ENCODE peak calls at places on chromosomes 5 and 9, in five cellular contexts. A is PC-9, T is SK-N-SH, U is MM.1S, D is neural progenitor cell. S is an unnamed sample.
A peak's percentile ranks its signal among the peaks of the same experiment; 100 is the strongest.

GRCh38 chr9:137459601-137460362 is 648 bp upstream of the NSMF start:
- DNase-seq in T (peak; percentile 36), D (no peak), U (no peak), A (no peak), S (no peak)

GRCh38 chr9:114006155-114006550 is 71.9 kb downstream of the AMBP start:
- DNase-seq in U (no peak), A (no peak), D (no peak), T (no peak), S (no peak)

GRCh38 chr5:165630211-165630866 is 2124.9 kb downstream of the MAT2B start:
- DNase-seq in A (no peak), U (peak; percentile 56), T (peak; percentile 69), D (peak; percentile 86), S (peak; percentile 91)

GRCh38 chr9:128412120-128412790 is 8.4 kb upstream of the CERCAM start:
- DNase-seq in D (peak; percentile 81), U (no peak), A (no peak), T (peak; percentile 87), S (peak; percentile 96)

GRCh38 chr5:73638344-73639095 is 12.5 kb downstream of the ARHGEF28 start:
- DNase-seq in D (no peak), U (no peak), T (no peak), A (peak; percentile 95), S (no peak)

GRCh38 chr5:149229298-149229937 is 42.2 kb upstream of the AFAP1L1 start:
- DNase-seq in A (no peak), T (no peak), U (no peak), D (no peak), S (no peak)

GRCh38 chr9:77756449-77756848 is 108.3 kb upstream of the GNA14 start:
- DNase-seq in A (no peak), T (no peak), D (no peak), U (no peak), S (no peak)

GRCh38 chr9:112823257-112823656 is 67.4 kb downstream of the SLC46A2 start:
- DNase-seq in U (no peak), T (no peak), D (no peak), A (no peak), S (no peak)

GRCh38 chr5:143322931-143323330 is 80.6 kb downstream of the NR3C1 start:
- DNase-seq in D (no peak), U (no peak), T (no peak), A (no peak), S (no peak)

GRCh38 chr5:78509884-78510769 is 138.4 kb downstream of the LHFPL2 start:
- DNase-seq in U (peak; percentile 68), D (peak; percentile 70), T (no peak), A (no peak), S (peak; percentile 84)

GRCh38 chr5:150175536-150175935 is 9.0 kb downstream of the CDX1 start:
- DNase-seq in D (peak; percentile 68), U (peak; percentile 13), A (no peak), T (peak; percentile 83), S (peak; percentile 83)

GRCh38 chr5:131525805-131526204 is 109.2 kb downstream of the RAPGEF6 start:
- DNase-seq in D (no peak), U (no peak), T (no peak), A (no peak), S (no peak)

DNA sequence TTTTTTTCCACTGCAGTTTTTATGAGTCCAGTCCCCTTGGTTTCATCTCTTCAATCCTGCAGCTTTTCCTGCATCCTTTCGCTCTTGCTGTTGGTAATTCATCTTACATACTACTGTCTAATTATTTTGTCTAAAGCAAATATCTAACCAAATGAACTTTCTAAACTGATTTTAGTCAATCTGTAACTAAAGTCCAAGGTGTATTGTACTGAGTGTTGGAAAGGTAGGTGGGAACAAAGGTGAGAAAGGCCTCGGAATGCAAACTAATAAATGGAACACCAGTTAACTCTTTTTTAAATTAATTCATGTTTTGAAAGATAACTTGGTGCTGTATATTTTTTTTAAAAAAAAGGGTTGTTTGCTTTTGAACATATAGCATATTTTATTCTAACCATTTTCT is 152.7 kb upstream of the CYLC2 start:
- DNase-seq in T (no peak), U (no peak), A (no peak), D (no peak), S (no peak)
- H3F3A ChIP-seq in T (no peaks in the 10 kb centered on the region), U (no peaks in the 10 kb centered on the region), A (no peaks in the 10 kb centered on the region), D (no peaks in the 10 kb centered on the region), S (no peaks in the 10 kb centered on the region)

DNA sequence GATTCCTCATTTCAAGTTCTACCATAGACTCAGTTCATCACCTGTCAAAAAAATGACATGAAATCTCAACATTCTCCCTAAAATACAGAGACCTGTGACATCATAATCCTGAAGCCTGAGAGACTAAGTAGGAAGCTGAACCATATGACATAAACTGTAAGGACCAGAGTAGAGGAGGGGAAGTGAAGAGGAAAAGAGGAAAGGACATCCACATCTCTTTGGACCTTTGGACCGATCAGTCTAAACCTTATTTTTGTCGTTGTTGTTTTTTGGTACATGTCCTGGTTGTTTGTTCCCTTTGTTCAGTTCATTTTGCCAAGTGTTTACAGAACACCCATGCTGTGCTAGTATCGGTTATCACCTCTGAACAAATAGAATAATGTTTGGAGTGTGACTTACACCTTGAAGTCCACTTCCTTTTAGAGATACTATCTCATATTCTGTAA is 41.9 kb downstream of the LURAP1L start:
- DNase-seq in A (no peak), T (no peak), U (no peak), D (no peak), S (no peak)
- H3F3A ChIP-seq in A (peaks cover 20% of the 10 kb centered on the region), T (peaks cover 23% of the 10 kb centered on the region), U (peaks cover 6% of the 10 kb centered on the region), D (no peaks in the 10 kb centered on the region), S (no peaks in the 10 kb centered on the region)

DNA sequence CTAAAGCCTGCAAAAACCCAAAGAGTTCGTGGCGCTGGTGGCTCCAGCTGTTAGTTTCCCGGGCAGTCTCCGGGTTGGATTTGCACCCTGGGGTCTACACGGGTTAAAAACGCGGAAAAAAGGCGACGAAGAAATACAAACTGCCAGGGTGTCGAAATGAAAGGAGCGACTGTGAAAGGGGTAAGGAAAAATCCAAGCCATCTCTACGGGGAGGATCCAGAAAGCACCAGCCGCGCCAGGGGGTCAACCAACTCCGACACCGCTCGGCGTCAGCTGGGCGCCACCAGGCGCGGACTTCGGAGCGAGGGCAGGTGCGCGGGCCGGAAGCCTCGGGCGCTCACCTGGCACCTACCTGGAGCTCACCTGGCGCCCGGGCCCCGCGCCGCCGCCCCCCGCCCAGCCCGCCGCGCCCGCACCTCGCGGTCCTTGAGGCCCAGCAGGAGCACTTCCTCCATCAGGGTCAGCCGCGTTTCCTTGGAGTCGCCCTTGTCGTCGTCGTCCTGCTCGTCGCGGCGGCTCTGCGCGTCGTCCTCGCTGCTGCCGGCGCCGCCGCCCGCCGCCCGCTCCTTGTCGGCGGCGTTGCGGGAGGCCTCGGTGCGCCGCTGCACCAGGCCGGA is 617 bp downstream of the GOLPH3 start:
- DNase-seq in T (peak; percentile 67), A (peak; percentile 59), D (peak; percentile 79), U (peak; percentile 71), S (peak; percentile 76)
- H3F3A ChIP-seq in T (peaks cover 26% of the 10 kb centered on the region), A (peaks cover 28% of the 10 kb centered on the region), D (peaks cover 27% of the 10 kb centered on the region), U (peaks cover 16% of the 10 kb centered on the region), S (peaks cover 7% of the 10 kb centered on the region)

GRCh38 chr5:1312993-1313833 is 18.3 kb upstream of the TERT start:
- DNase-seq in U (peak; percentile 98), D (no peak), T (no peak), A (peak; percentile 63), S (no peak)
- H3F3A ChIP-seq in U (peaks cover 65% of the 10 kb centered on the region), D (peaks cover 16% of the 10 kb centered on the region), T (peaks cover 4% of the 10 kb centered on the region), A (peaks cover 41% of the 10 kb centered on the region), S (peaks cover 23% of the 10 kb centered on the region)

DNA sequence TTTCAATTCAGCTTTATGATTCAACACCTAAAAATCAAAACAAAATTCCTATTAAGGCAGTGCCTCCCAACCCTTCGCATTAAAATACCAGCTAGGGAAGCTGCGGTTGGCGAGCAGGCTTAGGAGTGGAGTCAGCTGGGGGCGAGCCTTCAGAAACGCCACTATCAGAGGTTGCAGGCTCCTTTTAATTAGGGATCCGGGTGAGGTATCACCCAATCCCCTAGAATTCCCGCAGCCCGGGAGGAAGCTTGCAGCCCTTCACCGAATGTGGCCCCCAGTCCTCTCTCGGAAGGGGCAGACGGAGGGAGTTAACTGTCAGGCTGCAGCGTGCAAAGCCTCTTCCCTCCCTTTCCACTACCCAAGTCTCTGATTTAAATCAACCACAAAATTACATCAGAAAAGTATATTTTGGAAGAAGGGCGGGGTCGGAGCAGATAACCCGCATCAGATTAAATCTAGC is 1.7 kb downstream of the STC2 start:
- DNase-seq in A (peak; percentile 82), U (no peak), D (peak; percentile 47), T (no peak), S (no peak)
- H3F3A ChIP-seq in A (peaks cover 69% of the 10 kb centered on the region), U (no peaks in the 10 kb centered on the region), D (peaks cover 24% of the 10 kb centered on the region), T (peaks cover 18% of the 10 kb centered on the region), S (peaks cover 20% of the 10 kb centered on the region)

GRCh38 chr9:38018964-38019602 is 49.9 kb downstream of the SHB start:
- DNase-seq in U (no peak), D (peak; percentile 78), T (no peak), A (peak; percentile 73), S (no peak)

GRCh38 chr9:38017885-38018186 is 51.2 kb downstream of the SHB start:
- DNase-seq in D (no peak), T (no peak), A (no peak), U (no peak), S (no peak)

GRCh38 chr9:38020251-38021076 is 48.6 kb downstream of the SHB start:
- DNase-seq in D (no peak), A (peak; percentile 71), U (no peak), T (no peak), S (no peak)

GRCh38 chr9:38018230-38018963 is 50.6 kb downstream of the SHB start:
- DNase-seq in U (no peak), T (peak; percentile 73), D (no peak), A (no peak), S (no peak)

DNA sequence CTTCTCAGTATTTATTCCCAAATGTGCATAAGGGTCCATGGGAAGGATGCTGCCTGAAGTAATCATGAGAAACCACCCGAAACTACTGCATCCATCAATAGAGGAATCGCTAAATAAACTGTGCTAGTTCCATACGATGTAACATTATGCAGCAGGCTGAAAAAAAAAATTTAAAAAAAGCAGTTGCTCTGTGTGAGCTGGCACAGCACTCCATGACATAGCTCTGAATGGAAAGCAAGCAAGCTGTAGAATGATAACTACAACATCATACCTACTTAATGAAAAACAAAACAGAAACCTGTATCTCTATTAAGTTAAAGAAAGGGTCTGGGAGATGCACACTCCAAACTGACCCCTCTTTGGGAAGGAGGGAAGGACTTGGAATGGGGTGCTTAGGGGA is 49.3 kb downstream of the SHB start:
- DNase-seq in T (no peak), U (no peak), D (no peak), A (no peak), S (no peak)
- H3F3A ChIP-seq in T (peaks cover 43% of the 10 kb centered on the region), U (no peaks in the 10 kb centered on the region), D (peaks cover 61% of the 10 kb centered on the region), A (peaks cover 47% of the 10 kb centered on the region), S (peaks cover 6% of the 10 kb centered on the region)

GRCh38 chr5:40827479-40827977 is 7.5 kb downstream of the RPL37 start:
- DNase-seq in U (no peak), D (no peak), T (no peak), A (no peak), S (no peak)
- H3F3A ChIP-seq in U (peaks cover 73% of the 10 kb centered on the region), D (peaks cover 90% of the 10 kb centered on the region), T (peaks cover 87% of the 10 kb centered on the region), A (peaks cover 94% of the 10 kb centered on the region), S (peaks cover 62% of the 10 kb centered on the region)